ENCODE peak calls at places on chromosomes 4 and X, in five cellular contexts. D is epithelial cell of esophagus; F is fibroblast of lung; B is stimulated activated CD8-positive, alpha-beta memory T cell treated with anti-CD3 and anti-CD28 coated beads, Interleukin-4, amount 100 ng/mL, for 4 hours; L is fibroblast of mammary gland. C is an unnamed sample.

GRCh38 chrX:39857780-39858179 is 240.0 kb downstream of the BCOR start:
- DNase-seq in B (no peak), F (no peak), D (peak), L (no peak), C (no peak)

GRCh38 chr4:188196134-188196735 is 57.0 kb downstream of the TRIML1 start:
- DNase-seq in D (no peak), L (no peak), B (no peak), F (no peak), C (no peak)

GRCh38 chr4:36004231-36004851 is 240.0 kb downstream of the ARAP2 start:
- DNase-seq in B (no peak), F (peak), D (peak), L (no peak), C (peak)

GRCh38 chrX:66654411-66654810 is 15.5 kb upstream of the EDA2R start:
- DNase-seq in D (peak), L (peak), F (no peak), B (no peak), C (no peak)

GRCh38 chrX:110194977-110195376 is 122.9 kb downstream of the AMMECR1 start:
- DNase-seq in F (no peak), L (no peak), D (no peak), B (no peak), C (no peak)

GRCh38 chr4:182478475-182478874 is 235.3 kb downstream of the TENM3 start:
- DNase-seq in L (peak), F (peak), B (no peak), D (peak), C (peak)

GRCh38 chrX:136767104-136767941 is 13.4 kb downstream of the ARHGEF6 start:
- DNase-seq in L (peak), F (peak), D (peak), B (no peak), C (peak)

GRCh38 chr4:24781999-24782745 is 13.2 kb upstream of the SOD3 start:
- DNase-seq in F (no peak), D (no peak), L (no peak), B (no peak), C (no peak)

GRCh38 chr4:164438321-164438720 is 315.6 kb upstream of the SMIM31 start:
- DNase-seq in B (no peak), L (peak), F (peak), D (peak), C (peak)